ENCODE peak calls at places on chromosomes 12 and 14, in five cellular contexts. V, D, W, B and T are unnamed samples.
A peak's percentile ranks its signal among the peaks of the same experiment; 100 is the strongest.

GRCh38 chr12:104275689-104276088 is 27.9 kb upstream of the EID3 start:
- DNase-seq in V (no peak), D (no peak), W (no peak), B (no peak), T (no peak)

GRCh38 chr12:128091931-128092330 is 175.0 kb upstream of the TMEM132C start:
- DNase-seq in V (no peak), D (no peak), W (no peak), B (no peak), T (no peak)

GRCh38 chr12:94126067-94126466 is 22.3 kb upstream of the PLXNC1 start:
- DNase-seq in V (no peak), D (no peak), W (no peak), B (no peak), T (no peak)

GRCh38 chr12:57637364-57637763 is 4.4 kb upstream of the B4GALNT1 start:
- DNase-seq in V (no peak), D (no peak), W (no peak), B (no peak), T (no peak)

GRCh38 chr12:25083211-25083610 is 111.7 kb downstream of the DNAI7 start:
- DNase-seq in V (no peak), D (no peak), W (no peak), B (no peak), T (no peak)

GRCh38 chr12:12007001-12007712 is 63.6 kb upstream of the BCL2L14 start:
- DNase-seq in V (no peak), D (no peak), W (no peak), B (no peak), T (no peak)

GRCh38 chr12:67469666-67470065 is 178.9 kb upstream of the DYRK2 start:
- DNase-seq in V (no peak), D (no peak), W (no peak), B (no peak), T (no peak)

GRCh38 chr12:94172031-94172430 is 23.7 kb downstream of the PLXNC1 start:
- DNase-seq in V (no peak), D (no peak), W (no peak), B (no peak), T (no peak)

GRCh38 chr14:68140801-68141200 is 321.2 kb downstream of the RAD51B start:
- DNase-seq in V (no peak), D (no peak), W (no peak), B (no peak), T (no peak)

GRCh38 chr12:65556676-65557424 is 267.4 kb upstream of the HMGA2 start:
- DNase-seq in V (peak; percentile 82), D (no peak), W (peak; percentile 56), B (peak; percentile 87), T (peak; percentile 85)

GRCh38 chr12:52395761-52396434 is 10.2 kb downstream of the KRT82 start:
- DNase-seq in V (peak; percentile 40), D (no peak), W (no peak), B (no peak), T (no peak)

GRCh38 chr14:22300646-22301045 is 288.4 kb downstream of the DAD1 start:
- DNase-seq in V (no peak), D (no peak), W (no peak), B (no peak), T (no peak)

GRCh38 chr12:104733717-104734175 is 224.3 kb downstream of the SLC41A2 start:
- DNase-seq in V (no peak), D (no peak), W (no peak), B (no peak), T (no peak)

GRCh38 chr12:55723516-55724225 is 3.5 kb downstream of the RDH5 start:
- DNase-seq in V (no peak), D (no peak), W (no peak), B (no peak), T (no peak)

GRCh38 chr12:79378496-79378895 is 312.3 kb downstream of the PAWR start:
- DNase-seq in V (no peak), D (no peak), W (no peak), B (no peak), T (no peak)

GRCh38 chr14:70448633-70449032 is 3.3 kb upstream of the ADAM21 start:
- DNase-seq in V (no peak), D (peak; percentile 39), W (peak; percentile 11), B (no peak), T (no peak)

GRCh38 chr14:71143391-71144290 is 236.4 kb downstream of the PCNX1 start:
- DNase-seq in V (no peak), D (no peak), W (no peak), B (no peak), T (peak; percentile 94)

GRCh38 chr12:32334384-32334783 is 65.0 kb upstream of the FGD4 start:
- DNase-seq in V (no peak), D (no peak), W (no peak), B (no peak), T (no peak)

GRCh38 chr14:100363053-100363452 is 39.9 kb downstream of the SLC25A47 start:
- DNase-seq in V (no peak), D (no peak), W (no peak), B (no peak), T (no peak)

DNA sequence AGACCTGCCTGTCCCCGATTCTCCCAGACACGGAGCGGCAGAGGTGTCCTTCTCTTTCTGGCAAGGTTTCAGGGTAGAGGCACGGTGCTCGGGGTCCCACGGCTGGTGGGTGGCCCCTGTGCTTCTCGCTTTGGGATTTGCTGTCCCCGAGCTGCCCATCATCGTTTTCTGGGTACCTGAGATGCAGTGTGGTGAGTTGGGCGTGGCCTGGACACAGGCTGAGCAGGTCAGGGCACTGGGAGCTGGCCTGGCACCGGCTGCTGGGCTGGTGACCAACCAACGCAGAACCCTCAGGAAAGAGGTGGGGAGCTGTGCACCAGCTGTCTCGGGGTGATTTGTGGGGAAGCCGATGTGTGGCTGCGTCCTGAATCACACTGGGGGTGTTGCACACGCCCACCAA is 60.9 kb downstream of the KIF26A start:
- DNase-seq in V (no peak), D (no peak), W (no peak), B (no peak), T (no peak)
- TF ChIP-seq CTCF in V (no peak), D (no peak), W (no peak), B (no peak), T (no peak)

GRCh38 chr12:125683748-125684381 is 618.6 kb downstream of the AACS start:
- DNase-seq in V (peak; percentile 23), D (no peak), W (no peak), B (no peak), T (no peak)
- TF ChIP-seq CTCF in V (peak; percentile 29), D (no peak), W (no peak), B (peak; percentile 18), T (peak; percentile 51)

GRCh38 chr14:35959835-35960234 is 133.7 kb downstream of the BRMS1L start:
- DNase-seq in V (no peak), D (no peak), W (no peak), B (no peak), T (no peak)
- TF ChIP-seq CTCF in V (no peak), D (no peak), W (no peak), B (no peak), T (peak; percentile 50)

GRCh38 chr14:97336816-97337215 is 539.6 kb downstream of the VRK1 start:
- DNase-seq in V (no peak), D (no peak), W (no peak), B (no peak), T (no peak)

GRCh38 chr14:97337267-97337666 is 540.1 kb downstream of the VRK1 start:
- DNase-seq in V (no peak), D (no peak), W (no peak), B (no peak), T (no peak)

GRCh38 chr14:97332591-97332984 is 535.4 kb downstream of the VRK1 start:
- DNase-seq in V (no peak), D (no peak), W (no peak), B (no peak), T (no peak)

GRCh38 chr14:97336179-97336578 is 539.0 kb downstream of the VRK1 start:
- DNase-seq in V (no peak), D (no peak), W (no peak), B (no peak), T (no peak)

GRCh38 chr14:97337670-97338069 is 540.5 kb downstream of the VRK1 start:
- DNase-seq in V (no peak), D (no peak), W (no peak), B (no peak), T (no peak)
- TF ChIP-seq CTCF in V (no peak), D (no peak), W (no peak), B (no peak), T (no peak)

GRCh38 chr12:89701606-89702206 is 6.9 kb downstream of the ATP2B1 start:
- DNase-seq in V (no peak), D (no peak), W (no peak), B (no peak), T (no peak)
- TF ChIP-seq CTCF in V (no peak), D (no peak), W (no peak), B (no peak), T (no peak)

DNA sequence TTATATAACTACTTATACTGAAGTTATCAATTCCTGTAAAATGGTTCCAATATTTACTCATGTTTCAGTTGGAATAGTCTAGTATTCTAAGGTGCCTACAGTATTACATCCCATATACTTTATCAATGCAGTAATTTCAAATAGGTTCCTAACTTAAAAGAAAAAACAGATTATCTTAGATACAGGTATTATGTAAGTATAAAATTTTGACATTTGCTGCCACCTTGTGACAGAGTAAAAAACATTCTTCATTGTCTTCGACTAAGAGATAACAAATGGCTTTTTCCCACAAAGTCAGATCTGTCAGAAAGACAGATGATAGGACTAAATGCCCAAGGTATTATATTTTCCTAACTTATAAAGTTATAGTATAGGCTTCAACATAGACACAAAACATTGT is 78.7 kb downstream of the TXNDC16 start:
- DNase-seq in V (no peak), D (no peak), W (peak; percentile 29), B (no peak), T (no peak)
- TF ChIP-seq CTCF in V (peak; percentile 32), D (peak; percentile 8), W (peak; percentile 29), B (no peak), T (peak; percentile 81)